ENCODE peak calls at places on chromosomes 2 and 18, in nine cellular contexts. U is B cell; V is esophagus squamous epithelium; A is stimulated activated CD4-positive, alpha-beta T cell treated with anti-CD3 and anti-CD28 coated beads, Interleukin-1b, Interleukin-23, amount 100 ng/mL, for 4 hours; P is anterior cingulate cortex; B is activated naive CD4-positive, alpha-beta T cell treated with anti-CD3 and anti-CD28 coated beads, Interleukin-2, amount 10 ng/mL, durations not matched to agents 7 days and 5 days; L is A172; X is body of pancreas; D is sciatic nerve. K is an unnamed sample.
A peak's percentile ranks its signal among the peaks of the same experiment; 100 is the strongest.

GRCh38 chr18:78459646-78460045 is 520.0 kb upstream of the SALL3 start:
- DNase-seq in V (no peak), D (no peak), A (no peak), L (no peak), P (no peak), X (no peak), B (no peak), U (no peak), K (no peak)

GRCh38 chr2:3174626-3175567 is 202.7 kb downstream of the EIPR1 start:
- DNase-seq in V (no peak), L (no peak), U (no peak), P (no peak), B (no peak), A (no peak), X (no peak), D (no peak), K (no peak)

GRCh38 chr2:231904161-231904611 is 22.0 kb downstream of the NPPC start:
- DNase-seq in U (no peak), P (no peak), V (no peak), X (no peak), L (no peak), B (no peak), A (no peak), D (no peak), K (no peak)

GRCh38 chr18:48680871-48681270 is 142.0 kb downstream of the CTIF start:
- DNase-seq in D (peak; percentile 85), V (no peak), A (no peak), P (peak; percentile 24), U (no peak), X (no peak), B (no peak), L (no peak), K (no peak)

GRCh38 chr2:53960476-53960875 is 10.3 kb downstream of the PSME4 start:
- DNase-seq in D (no peak), U (no peak), P (no peak), B (no peak), L (no peak), X (no peak), A (no peak), V (no peak), K (no peak)

GRCh38 chr2:237625777-237626176 is 1.6 kb upstream of the LRRFIP1 start:
- DNase-seq in B (no peak), P (no peak), L (no peak), X (no peak), V (no peak), D (peak; percentile 35), A (no peak), U (no peak), K (no peak)

GRCh38 chr2:187224989-187225388 is 223.1 kb downstream of the CALCRL start:
- DNase-seq in L (no peak), B (no peak), V (no peak), P (no peak), D (no peak), A (no peak), U (no peak), X (no peak), K (no peak)

GRCh38 chr2:223772363-223772762 is 65.0 kb downstream of the AP1S3 start:
- DNase-seq in X (no peak), B (no peak), L (no peak), U (no peak), V (no peak), A (no peak), P (no peak), D (no peak), K (no peak)

GRCh38 chr2:149125031-149125725 is 86.7 kb downstream of the LYPD6B start:
- DNase-seq in D (no peak), B (no peak), P (no peak), U (no peak), V (no peak), A (no peak), L (no peak), X (peak; percentile 57), K (no peak)

GRCh38 chr2:205188516-205189138 is 493.7 kb upstream of the NRP2 start:
- DNase-seq in A (no peak), B (no peak), V (no peak), U (no peak), D (peak; percentile 80), P (no peak), L (peak; percentile 30), X (peak; percentile 36), K (no peak)

GRCh38 chr2:229417906-229418305 is 146.8 kb upstream of the PID1 start:
- DNase-seq in L (peak; percentile 15), V (no peak), U (no peak), X (no peak), P (no peak), B (no peak), A (no peak), D (no peak), K (no peak)

GRCh38 chr2:181371782-181372292 is 85.3 kb upstream of the ITGA4 start:
- DNase-seq in L (peak; percentile 80), D (no peak), A (no peak), B (no peak), P (no peak), V (no peak), X (no peak), U (no peak), K (no peak)

K was measured in GM20000.